ENCODE peak calls at places on chromosomes 6 and 20, in ten cellular contexts. T is left kidney; I is osteoblast; R is central memory CD4-positive, alpha-beta T cell; B is left ventricle myocardium inferior; S is GM23338; C is GM19239; H is KG1; N is A549; D is tibial artery. L is an unnamed sample.

GRCh38 chr20:51275816-51276215 is 252.9 kb upstream of the KCNG1 start:
- DNase-seq in I (peak), B (no peak), C (no peak), N (no peak), R (no peak), D (no peak), S (no peak), T (no peak), H (no peak), L (no peak)

GRCh38 chr6:14910692-14911547 is 334.9 kb upstream of the JARID2 start:
- DNase-seq in R (no peak), D (peak), H (peak), N (no peak), T (no peak), C (peak), I (no peak), S (no peak), B (peak), L (peak)

GRCh38 chr6:128465368-128466343 is 54.7 kb downstream of the PTPRK start:
- DNase-seq in S (no peak), N (no peak), R (no peak), D (no peak), C (no peak), B (no peak), I (peak), H (no peak), T (no peak), L (no peak)

GRCh38 chr6:158769228-158769627 is 49.9 kb downstream of the EZR start:
- DNase-seq in N (no peak), B (peak), R (no peak), S (no peak), C (no peak), T (no peak), I (no peak), H (no peak), D (no peak), L (no peak)

GRCh38 chr6:131948692-131949614 is 2.2 kb downstream of the CCN2 start:
- DNase-seq in B (no peak), N (no peak), T (no peak), C (no peak), S (no peak), R (no peak), H (no peak), I (peak), D (no peak), L (no peak)

GRCh38 chr6:155419161-155419560 is 36.5 kb downstream of the NOX3 start:
- DNase-seq in N (no peak), S (no peak), D (no peak), R (no peak), C (no peak), I (no peak), H (no peak), B (no peak), T (no peak), L (no peak)

GRCh38 chr6:15365273-15365687 is 119.4 kb downstream of the JARID2 start:
- DNase-seq in S (peak), N (peak), B (peak), R (peak), D (peak), T (peak), C (no peak), I (peak), H (peak), L (no peak)

GRCh38 chr20:45816951-45817651 is 4.7 kb downstream of the UBE2C start:
- DNase-seq in R (no peak), H (no peak), C (no peak), S (no peak), D (no peak), I (no peak), T (no peak), N (no peak), B (no peak), L (no peak)

GRCh38 chr6:20444786-20445271 is 43.1 kb downstream of the E2F3 start:
- DNase-seq in N (peak), B (no peak), C (no peak), H (no peak), D (no peak), T (no peak), I (no peak), R (no peak), S (no peak), L (no peak)

GRCh38 chr6:90233994-90234393 is 62.6 kb downstream of the BACH2 start:
- DNase-seq in D (no peak), H (no peak), B (no peak), N (no peak), T (no peak), R (peak), C (no peak), S (no peak), I (no peak), L (no peak)

GRCh38 chr6:156280131-156280530 is 497.0 kb upstream of the ARID1B start:
- DNase-seq in T (peak), H (peak), N (no peak), R (no peak), C (peak), I (no peak), S (no peak), B (no peak), D (no peak), L (peak)

GRCh38 chr6:63790334-63790733 is 154.7 kb downstream of the PHF3 start:
- DNase-seq in I (no peak), H (no peak), D (no peak), B (no peak), C (no peak), T (no peak), N (no peak), R (no peak), S (no peak), L (no peak)

GRCh38 chr6:85425997-85426396 is 23.9 kb upstream of the NT5E start:
- DNase-seq in I (no peak), C (no peak), T (no peak), R (no peak), H (no peak), S (no peak), B (no peak), N (no peak), D (no peak), L (no peak)

GRCh38 chr6:64504509-64504908 is 868.9 kb downstream of the PHF3 start:
- DNase-seq in T (no peak), R (no peak), D (no peak), C (no peak), I (no peak), N (no peak), S (no peak), H (no peak), B (no peak), L (no peak)

GRCh38 chr20:2653511-2654383 is 1.3 kb downstream of the NOP56 start:
- DNase-seq in B (no peak), N (no peak), H (no peak), R (no peak), D (no peak), S (no peak), I (no peak), C (no peak), T (no peak), L (no peak)

GRCh38 chr20:15632680-15633079 is 940.6 kb downstream of the KIF16B start:
- DNase-seq in S (no peak), B (no peak), C (no peak), T (no peak), N (no peak), R (no peak), D (no peak), H (no peak), I (no peak), L (no peak)

GRCh38 chr6:146910611-146911010 is 293.6 kb upstream of the STXBP5 start:
- DNase-seq in C (no peak), R (no peak), D (no peak), S (no peak), H (no peak), T (no peak), N (no peak), B (no peak), I (no peak), L (no peak)

GRCh38 chr20:1061484-1062221 is 56.7 kb upstream of the PSMF1 start:
- DNase-seq in D (no peak), T (no peak), I (no peak), H (no peak), B (no peak), R (no peak), N (no peak), C (no peak), S (no peak), L (no peak)

GRCh38 chr20:40578961-40579360 is 110.1 kb downstream of the MAFB start:
- DNase-seq in H (no peak), C (no peak), S (no peak), R (no peak), T (no peak), N (no peak), B (no peak), D (no peak), I (no peak), L (no peak)

GRCh38 chr20:56995157-56995556 is 271.3 kb downstream of the BMP7 start:
- DNase-seq in D (no peak), S (no peak), N (no peak), I (no peak), T (no peak), R (no peak), B (no peak), H (no peak), C (no peak), L (no peak)

GRCh38 chr6:137193256-137194070 is 20.0 kb upstream of the IL22RA2 start:
- DNase-seq in I (no peak), T (no peak), H (no peak), C (no peak), S (no peak), B (no peak), D (no peak), R (no peak), N (no peak), L (no peak)

GRCh38 chr6:111764238-111765182 is 108.7 kb downstream of the FYN start:
- DNase-seq in D (no peak), H (no peak), I (no peak), T (peak), N (no peak), R (peak), B (no peak), S (peak), C (peak), L (peak)

GRCh38 chr6:128519931-128520435 is 416 bp downstream of the PTPRK start:
- DNase-seq in B (peak), I (peak), N (no peak), R (peak), H (no peak), S (peak), C (no peak), T (peak), D (peak), L (no peak)

GRCh38 chr6:15330174-15330934 is 84.5 kb downstream of the JARID2 start:
- DNase-seq in S (no peak), B (no peak), D (no peak), C (no peak), I (no peak), H (no peak), R (no peak), T (peak), N (no peak), L (no peak)

GRCh38 chr6:27579973-27580372 is 107.1 kb upstream of the ZNF184 start:
- DNase-seq in B (no peak), I (no peak), C (no peak), D (no peak), R (no peak), N (no peak), T (no peak), S (no peak), H (no peak), L (no peak)

GRCh38 chr6:12608874-12609273 is 107.7 kb upstream of the PHACTR1 start:
- DNase-seq in S (no peak), H (no peak), D (no peak), N (no peak), C (no peak), T (no peak), I (no peak), R (no peak), B (no peak), L (no peak)

L was measured in GM12864.